ENCODE peak calls at places on chromosomes 2 and 18, in four cellular contexts. One of them, this sample, is unnamed.

GRCh38 chr2:73985318-73986084 is 791 bp downstream of the TET3 start:
- DNase-seq in heart right ventricle: peak
- DNase-seq in foreskin melanocyte: no peak
- DNase-seq in nephron progenitor cell: peak
- DNase-seq in this sample: peak

GRCh38 chr2:238098854-238099708 is 1.1 kb upstream of the ESPNL start:
- DNase-seq in heart right ventricle: no peak
- DNase-seq in nephron progenitor cell: no peak
- DNase-seq in foreskin melanocyte: peak
- DNase-seq in this sample: peak

GRCh38 chr2:157061799-157062198 is 195.7 kb upstream of the GALNT5 start:
- DNase-seq in nephron progenitor cell: no peak
- DNase-seq in heart right ventricle: no peak
- DNase-seq in foreskin melanocyte: no peak
- DNase-seq in this sample: no peak

GRCh38 chr2:135850811-135851668 is 14.1 kb upstream of the LCT start:
- DNase-seq in heart right ventricle: no peak
- DNase-seq in nephron progenitor cell: no peak
- DNase-seq in foreskin melanocyte: no peak
- DNase-seq in this sample: no peak

GRCh38 chr2:607709-608108 is 69.5 kb downstream of the TMEM18 start:
- DNase-seq in foreskin melanocyte: no peak
- DNase-seq in nephron progenitor cell: no peak
- DNase-seq in heart right ventricle: no peak
- DNase-seq in this sample: no peak

GRCh38 chr18:76421291-76422078 is 73.6 kb downstream of the ZNF516 start:
- DNase-seq in foreskin melanocyte: no peak
- DNase-seq in heart right ventricle: no peak
- DNase-seq in nephron progenitor cell: no peak
- DNase-seq in this sample: peak

GRCh38 chr2:33476100-33476792 is at the start of gene RASGRP3:
- DNase-seq in foreskin melanocyte: peak
- DNase-seq in nephron progenitor cell: peak
- DNase-seq in heart right ventricle: peak
- DNase-seq in this sample: peak

GRCh38 chr18:2982452-2983172 is 30.3 kb downstream of the LPIN2 start:
- DNase-seq in nephron progenitor cell: no peak
- DNase-seq in heart right ventricle: no peak
- DNase-seq in foreskin melanocyte: no peak
- DNase-seq in this sample: no peak

GRCh38 chr18:23416283-23416682 is 36.8 kb upstream of the RIOK3 start:
- DNase-seq in foreskin melanocyte: no peak
- DNase-seq in nephron progenitor cell: no peak
- DNase-seq in heart right ventricle: no peak
- DNase-seq in this sample: no peak

GRCh38 chr18:42675810-42676209 is 439.7 kb downstream of the RIT2 start:
- DNase-seq in nephron progenitor cell: no peak
- DNase-seq in heart right ventricle: no peak
- DNase-seq in foreskin melanocyte: no peak
- DNase-seq in this sample: no peak

GRCh38 chr2:239519081-239519920 is 118.5 kb upstream of the HDAC4 start:
- DNase-seq in heart right ventricle: peak
- DNase-seq in foreskin melanocyte: no peak
- DNase-seq in nephron progenitor cell: no peak
- DNase-seq in this sample: no peak

GRCh38 chr2:173032032-173032431 is 43.6 kb upstream of the MAP3K20 start:
- DNase-seq in foreskin melanocyte: no peak
- DNase-seq in nephron progenitor cell: no peak
- DNase-seq in heart right ventricle: no peak
- DNase-seq in this sample: no peak

GRCh38 chr2:39394427-39395002 is 42.6 kb downstream of the MAP4K3 start:
- DNase-seq in foreskin melanocyte: no peak
- DNase-seq in heart right ventricle: no peak
- DNase-seq in nephron progenitor cell: no peak
- DNase-seq in this sample: no peak

GRCh38 chr18:48270929-48271328 is 138.3 kb downstream of the ZBTB7C start:
- DNase-seq in foreskin melanocyte: no peak
- DNase-seq in heart right ventricle: no peak
- DNase-seq in nephron progenitor cell: no peak
- DNase-seq in this sample: no peak

This sample was measured in upper lobe of right lung.